ENCODE peak calls at places on chromosomes 13 and 19, in five cellular contexts. R, W, Y, T and E are unnamed samples.

GRCh38 chr19:18208098-18208951 is 4.5 kb upstream of the RAB3A start:
- DNase-seq in Y (peak), R (peak), T (peak), W (peak), E (no peak)

GRCh38 chr13:37495046-37495445 is 103.5 kb downstream of the POSTN start:
- DNase-seq in R (no peak), W (no peak), Y (no peak), T (peak), E (no peak)

GRCh38 chr13:50129923-50130685 is 114.9 kb downstream of the KCNRG start:
- DNase-seq in W (peak), R (peak), Y (peak), T (peak), E (peak)

GRCh38 chr13:108950333-108951010 is 321.1 kb downstream of the MYO16 start:
- DNase-seq in T (peak), W (no peak), Y (no peak), R (no peak), E (no peak)

GRCh38 chr13:38641164-38641948 is 45.5 kb upstream of the FREM2 start:
- DNase-seq in W (no peak), T (peak), Y (no peak), R (no peak), E (no peak)

GRCh38 chr13:58324130-58324529 is 692.6 kb downstream of the PCDH17 start:
- DNase-seq in Y (no peak), R (no peak), W (no peak), T (peak), E (no peak)

GRCh38 chr13:33953203-33953602 is 135.3 kb downstream of the RFC3 start:
- DNase-seq in W (no peak), T (peak), R (no peak), Y (no peak), E (no peak)

GRCh38 chr19:46903458-46903857 is 42.7 kb downstream of the ARHGAP35 start:
- DNase-seq in T (no peak), W (no peak), R (no peak), Y (no peak), E (no peak)

GRCh38 chr13:33727356-33728083 is 90.4 kb upstream of the RFC3 start:
- DNase-seq in Y (no peak), R (no peak), T (no peak), W (no peak), E (no peak)

GRCh38 chr19:50496189-50497029 is 14.6 kb downstream of the JOSD2 start:
- DNase-seq in Y (no peak), R (peak), W (peak), T (no peak), E (no peak)

GRCh38 chr19:53553865-53554791 is 16.2 kb downstream of the ZNF331 start:
- DNase-seq in R (peak), W (peak), Y (peak), T (peak), E (peak)

GRCh38 chr19:801030-801860 is 4.0 kb downstream of the PTBP1 start:
- DNase-seq in T (peak), Y (peak), R (peak), W (peak), E (peak)

GRCh38 chr13:84500016-84500415 is 617.7 kb upstream of the SLITRK1 start:
- DNase-seq in Y (no peak), R (no peak), W (no peak), T (peak), E (no peak)

GRCh38 chr19:19475845-19476828 is 39.2 kb downstream of the TSSK6 start:
- DNase-seq in T (peak), Y (no peak), W (peak), R (no peak), E (no peak)
- TF ChIP-seq CTCF in T (peak), Y (no peak), W (peak), R (no peak), E (no peak)

GRCh38 chr19:45040059-45040767 is 1.4 kb downstream of the CLASRP start:
- DNase-seq in R (no peak), W (no peak), T (no peak), Y (no peak), E (no peak)
- H3K4me3 ChIP-seq in R (no peak), W (peak), T (peak), Y (peak), E (peak)

GRCh38 chr19:16441661-16442071 is 30.1 kb downstream of the EPS15L1 start:
- DNase-seq in R (no peak), T (no peak), Y (peak), W (no peak), E (no peak)
- TF ChIP-seq CTCF in R (peak), T (peak), Y (peak), W (peak), E (no peak)

GRCh38 chr19:5130371-5131030 is 161.6 kb downstream of the KDM4B start:
- DNase-seq in Y (no peak), T (no peak), R (no peak), W (no peak), E (no peak)
- H3K4me3 ChIP-seq in Y (no peak), T (no peak), R (no peak), W (no peak), E (no peak)

GRCh38 chr19:43526884-43527859 is at the start of gene ETHE1:
- DNase-seq in T (peak), R (peak), Y (peak), W (peak), E (peak)
- TF ChIP-seq CTCF in T (no peak), R (no peak), Y (no peak), W (no peak), E (no peak)

DNA sequence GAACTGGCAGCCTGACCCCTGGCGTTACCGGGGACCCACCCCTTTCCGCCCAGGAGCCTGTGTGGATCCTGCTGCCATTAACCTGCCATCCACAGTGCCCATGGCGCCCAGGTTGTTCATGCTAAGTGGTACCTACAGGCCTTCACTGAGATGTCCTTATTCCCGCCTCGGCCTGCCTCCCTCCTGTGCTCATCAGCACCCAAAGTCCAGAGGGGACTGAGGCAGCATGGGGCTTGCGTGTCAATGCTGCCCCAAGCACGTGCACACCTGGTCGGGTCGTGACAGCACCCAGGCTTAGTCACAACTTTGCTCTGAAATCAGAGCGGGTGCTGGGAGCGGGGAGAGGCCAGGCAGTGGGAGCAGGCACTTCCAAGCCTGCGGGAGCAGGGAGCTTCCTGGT is 3.7 kb upstream of the INTS6 start:
- DNase-seq in W (peak), R (no peak), Y (peak), T (no peak), E (no peak)
- H3K4me3 ChIP-seq in W (no peak), R (no peak), Y (no peak), T (no peak), E (no peak)

GRCh38 chr19:34681478-34681877 is 4.0 kb downstream of the ZNF302 start:
- DNase-seq in T (no peak), W (no peak), Y (no peak), R (no peak), E (no peak)
- TF ChIP-seq CTCF in T (no peak), W (no peak), Y (no peak), R (no peak), E (no peak)

GRCh38 chr19:10289167-10289835 is 451 bp upstream of the ICAM5 start:
- DNase-seq in R (no peak), W (peak), T (peak), Y (no peak), E (no peak)

GRCh38 chr19:10289836-10290438 is at the start of gene ICAM5:
- DNase-seq in T (no peak), Y (no peak), R (no peak), W (no peak), E (no peak)

GRCh38 chr19:10290876-10291553 is 1.3 kb downstream of the ICAM5 start:
- DNase-seq in R (peak), T (no peak), Y (no peak), W (peak), E (no peak)

GRCh38 chr19:10291554-10292205 is 1.9 kb downstream of the ICAM5 start:
- DNase-seq in Y (no peak), T (no peak), W (no peak), R (no peak), E (no peak)

DNA sequence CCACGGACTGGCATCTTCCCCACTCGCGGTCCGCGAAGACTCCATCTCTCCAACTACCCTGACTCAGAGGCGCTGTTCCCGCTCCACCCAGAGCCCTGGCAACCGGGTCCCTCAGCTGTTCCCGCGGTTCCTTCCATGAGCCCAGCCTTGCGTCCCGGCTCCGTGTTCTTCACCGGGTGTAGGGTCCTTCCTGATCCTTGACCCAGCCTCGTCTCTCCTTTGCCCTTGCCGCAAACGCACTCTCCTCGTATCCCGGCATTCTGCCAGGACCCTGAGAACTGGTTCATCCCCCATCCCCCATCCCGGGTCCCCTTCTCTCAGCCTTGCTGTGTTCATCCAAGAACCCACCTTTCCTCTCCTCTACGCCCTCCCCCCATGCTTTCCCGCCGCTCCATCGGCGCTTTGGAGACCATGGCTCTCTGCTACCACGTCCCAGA is 705 bp downstream of the ICAM5 start:
- DNase-seq in T (no peak), R (no peak), Y (no peak), W (no peak), E (no peak)
- H3K4me3 ChIP-seq in T (peak), R (no peak), Y (no peak), W (peak), E (peak)